ENCODE peak calls at places on chromosomes 6 and 20, in nine cellular contexts. F is endodermal cell, M is ovary, J is GM23248, B is small intestine, S is heart right ventricle, A is psoas muscle, W is left ventricle myocardium inferior, H is aorta. I is an unnamed sample. For H3K36me3 and H3K9me3, the result is how much of the 10 kb centered on the place peaks cover.

GRCh38 chr6:167350731-167351655 is 26.1 kb downstream of the TTLL2 start:
- DNase-seq in F (peak), M (peak), J (peak), B (peak), S (peak), A (peak), W (peak), H (peak), I (peak)

GRCh38 chr6:158799051-158799792 is 19.9 kb downstream of the EZR start:
- DNase-seq in F (peak), M (peak), J (peak), B (peak), S (peak), A (no peak), W (no peak), H (no peak), I (no peak)

GRCh38 chr6:96520039-96520850 is 1.4 kb upstream of the UFL1 start:
- DNase-seq in F (peak), M (no peak), J (peak), B (peak), S (no peak), A (no peak), W (no peak), H (no peak), I (peak)

GRCh38 chr20:43548273-43548880 is 10.4 kb upstream of the SGK2 start:
- DNase-seq in F (no peak), M (no peak), J (no peak), B (no peak), S (no peak), A (no peak), W (no peak), H (no peak), I (no peak)

GRCh38 chr6:38638941-38639497 is 710 bp downstream of the BTBD9 start:
- DNase-seq in F (no peak), M (no peak), J (peak), B (peak), S (peak), A (no peak), W (no peak), H (no peak), I (peak)

GRCh38 chr20:9617940-9618339 is 103.5 kb downstream of the LAMP5 start:
- DNase-seq in F (peak), M (no peak), J (peak), B (peak), S (no peak), A (no peak), W (no peak), H (no peak), I (peak)

GRCh38 chr6:152981989-152982767 is 663 bp downstream of the FBXO5 start:
- DNase-seq in F (peak), M (peak), J (no peak), B (no peak), S (peak), A (peak), W (no peak), H (no peak), I (no peak)

GRCh38 chr20:32539817-32540675 is 45.1 kb downstream of the NOL4L start:
- DNase-seq in F (peak), M (no peak), J (no peak), B (peak), S (no peak), A (no peak), W (no peak), H (no peak), I (no peak)

GRCh38 chr6:108113557-108114519 is 39.3 kb upstream of the OSTM1 start:
- DNase-seq in F (peak), M (peak), J (peak), B (peak), S (peak), A (peak), W (peak), H (no peak), I (peak)

GRCh38 chr20:1663917-1664316 is 6.3 kb upstream of the SIRPG start:
- DNase-seq in F (no peak), M (no peak), J (peak), B (no peak), S (no peak), A (no peak), W (no peak), H (no peak), I (peak)

GRCh38 chr6:16473908-16474791 is 235.8 kb downstream of the GMPR start:
- DNase-seq in F (no peak), M (no peak), J (no peak), B (no peak), S (no peak), A (no peak), W (no peak), H (no peak), I (no peak)

GRCh38 chr6:16471898-16472297 is 233.5 kb downstream of the GMPR start:
- DNase-seq in F (no peak), M (no peak), J (no peak), B (no peak), S (no peak), A (no peak), W (no peak), H (no peak), I (no peak)

GRCh38 chr6:16473184-16473907 is 235.0 kb downstream of the GMPR start:
- DNase-seq in F (no peak), M (no peak), J (no peak), B (no peak), S (no peak), A (no peak), W (no peak), H (no peak), I (no peak)

GRCh38 chr6:16471222-16471784 is 232.9 kb downstream of the GMPR start:
- DNase-seq in F (no peak), M (no peak), J (no peak), B (no peak), S (no peak), A (no peak), W (no peak), H (no peak), I (no peak)

DNA sequence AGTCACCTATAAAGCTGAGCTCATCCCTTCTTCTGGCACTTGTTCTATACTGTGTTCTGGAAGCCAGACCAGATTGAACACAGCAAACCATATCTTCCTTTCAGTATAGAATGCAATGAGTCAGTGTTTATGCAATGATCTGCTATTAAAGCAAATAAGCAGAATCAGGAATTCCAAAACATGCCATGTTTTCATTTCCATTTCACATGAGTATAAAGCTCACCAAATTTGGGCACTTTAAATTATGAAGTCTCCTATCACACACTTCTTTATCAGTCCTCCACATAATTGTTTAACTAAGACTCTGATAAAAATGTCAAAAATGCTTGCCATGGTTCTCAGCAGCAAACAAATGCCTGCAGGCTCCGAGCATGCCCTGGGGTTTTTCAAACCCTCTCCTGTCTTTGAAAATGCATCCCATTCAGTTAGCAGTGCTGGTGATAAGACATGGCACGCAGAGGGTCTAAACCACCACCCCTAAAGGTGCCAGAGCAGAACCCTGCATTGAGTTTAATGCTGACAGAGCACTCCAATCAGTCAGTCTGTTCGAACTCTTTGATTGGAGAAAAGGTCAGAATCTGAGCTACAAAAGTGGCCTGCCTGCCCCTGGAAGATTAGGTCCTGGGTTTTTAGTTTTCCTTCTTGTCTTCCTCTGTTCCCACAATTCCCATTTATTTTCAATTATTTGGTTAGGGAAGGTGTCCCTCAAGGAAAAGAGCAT is 234.1 kb downstream of the GMPR start:
- DNase-seq in F (no peak), M (no peak), J (peak), B (no peak), S (no peak), A (no peak), W (no peak), H (no peak), I (no peak)
- H3K27ac ChIP-seq in F (no peak), M (no peak), J (no peak), B (peak), S (peak), A (no peak), W (no peak), H (no peak), I (no peak)

GRCh38 chr6:161608771-161609170 is 334.9 kb upstream of the AGPAT4 start:
- DNase-seq in F (no peak), M (no peak), J (no peak), B (no peak), S (no peak), A (no peak), W (no peak), H (no peak), I (no peak)
- H3K36me3 ChIP-seq in F (under half), M (under half), J (under half), B (under half), S (under half), A (under half), W (under half), H (under half), I (under half)

GRCh38 chr20:60752741-60753420 is 499.2 kb upstream of the CDH4 start:
- DNase-seq in F (no peak), M (peak), J (no peak), B (no peak), S (no peak), A (no peak), W (no peak), H (no peak), I (no peak)
- H3K9me3 ChIP-seq in F (under half), M (under half), J (under half), B (under half), S (under half), A (under half), W (under half), H (under half), I (under half)

DNA sequence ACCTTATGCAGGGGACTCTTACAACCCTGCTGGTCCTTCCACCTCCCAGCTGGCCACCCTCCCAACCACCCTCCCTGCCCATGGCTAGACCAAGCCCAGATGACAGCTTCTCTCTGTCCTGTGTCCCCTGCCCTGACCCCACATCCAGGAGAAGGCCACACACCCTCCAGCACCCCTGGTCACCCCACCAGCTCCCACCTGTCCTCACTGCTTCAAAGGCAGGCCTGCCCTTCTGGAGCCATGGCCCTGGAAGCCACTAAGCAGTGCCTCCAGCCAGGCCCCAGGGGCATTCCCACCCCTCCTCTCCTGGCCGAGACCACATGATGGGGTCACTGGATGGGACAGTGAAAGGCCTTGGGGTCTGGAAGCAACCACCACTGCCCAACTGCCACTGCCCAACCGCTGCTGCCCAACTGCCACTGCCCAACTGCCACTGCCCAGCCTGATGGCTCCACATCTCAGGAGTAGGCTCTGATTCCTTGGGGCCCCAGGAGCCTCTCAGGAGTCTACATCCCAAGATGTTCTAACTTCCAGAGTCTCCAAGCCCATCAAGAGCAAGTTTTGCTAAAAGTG is 30.5 kb downstream of the UBD start:
- DNase-seq in F (peak), M (no peak), J (no peak), B (no peak), S (no peak), A (no peak), W (no peak), H (no peak), I (no peak)
- H3K27ac ChIP-seq in F (no peak), M (no peak), J (no peak), B (no peak), S (no peak), A (no peak), W (no peak), H (no peak), I (no peak)

DNA sequence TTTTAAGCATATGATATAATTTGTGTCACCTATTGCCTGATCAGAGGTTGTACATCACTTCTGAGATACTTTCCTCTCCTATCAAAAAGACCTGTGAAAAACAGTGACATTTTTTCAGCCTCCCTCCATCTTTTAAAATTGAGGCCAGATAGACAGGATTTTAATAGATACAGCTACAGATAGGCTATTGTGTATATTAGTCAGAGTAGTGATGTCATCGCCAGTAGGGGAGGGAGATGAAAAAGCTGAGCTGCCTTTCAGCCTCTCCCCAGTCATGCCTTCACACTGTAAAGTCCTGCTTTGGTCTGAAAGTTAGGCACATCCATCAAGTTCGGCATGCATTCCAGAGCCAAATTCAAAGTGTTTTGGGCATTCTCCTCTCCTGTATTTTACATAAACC is 7.9 kb upstream of the PABPC1L start:
- DNase-seq in F (no peak), M (no peak), J (peak), B (no peak), S (no peak), A (no peak), W (no peak), H (no peak), I (no peak)
- H3K36me3 ChIP-seq in F (half or more), M (under half), J (half or more), B (under half), S (half or more), A (half or more), W (half or more), H (under half), I (under half)

DNA sequence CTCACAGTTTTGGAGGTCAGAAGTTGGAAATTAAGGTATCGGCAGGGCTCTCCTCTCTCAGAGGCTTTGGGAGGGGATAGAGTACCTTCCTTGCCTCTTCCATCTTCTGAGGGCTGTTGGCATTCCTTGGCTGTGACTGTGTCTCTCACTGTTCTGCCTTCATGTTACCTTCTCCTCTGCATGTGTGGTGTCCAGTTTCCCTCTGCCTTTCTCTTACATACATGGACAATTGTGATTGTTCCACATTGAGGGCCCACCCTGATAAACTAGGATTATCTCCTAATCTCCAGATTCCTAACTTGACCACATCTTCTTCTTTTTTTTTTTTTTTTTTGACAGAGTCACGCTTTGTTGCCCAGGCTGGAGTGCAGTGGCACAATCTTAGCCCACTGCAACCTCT is 72.1 kb upstream of the SPACA1 start:
- DNase-seq in F (no peak), M (no peak), J (no peak), B (no peak), S (no peak), A (no peak), W (no peak), H (no peak), I (no peak)
- H3K9me3 ChIP-seq in F (under half), M (under half), J (under half), B (under half), S (under half), A (under half), W (under half), H (under half), I (under half)

GRCh38 chr6:1325471-1326309 is 13.8 kb downstream of the FOXQ1 start:
- DNase-seq in F (no peak), M (no peak), J (peak), B (no peak), S (no peak), A (no peak), W (no peak), H (no peak), I (peak)

GRCh38 chr6:1322206-1322605 is 10.3 kb downstream of the FOXQ1 start:
- DNase-seq in F (no peak), M (no peak), J (no peak), B (no peak), S (no peak), A (no peak), W (no peak), H (no peak), I (no peak)

GRCh38 chr6:1324926-1325325 is 13.0 kb downstream of the FOXQ1 start:
- DNase-seq in F (no peak), M (no peak), J (no peak), B (no peak), S (no peak), A (no peak), W (no peak), H (no peak), I (no peak)

GRCh38 chr6:1321715-1322114 is 9.8 kb downstream of the FOXQ1 start:
- DNase-seq in F (no peak), M (no peak), J (peak), B (no peak), S (no peak), A (no peak), W (no peak), H (no peak), I (no peak)

DNA sequence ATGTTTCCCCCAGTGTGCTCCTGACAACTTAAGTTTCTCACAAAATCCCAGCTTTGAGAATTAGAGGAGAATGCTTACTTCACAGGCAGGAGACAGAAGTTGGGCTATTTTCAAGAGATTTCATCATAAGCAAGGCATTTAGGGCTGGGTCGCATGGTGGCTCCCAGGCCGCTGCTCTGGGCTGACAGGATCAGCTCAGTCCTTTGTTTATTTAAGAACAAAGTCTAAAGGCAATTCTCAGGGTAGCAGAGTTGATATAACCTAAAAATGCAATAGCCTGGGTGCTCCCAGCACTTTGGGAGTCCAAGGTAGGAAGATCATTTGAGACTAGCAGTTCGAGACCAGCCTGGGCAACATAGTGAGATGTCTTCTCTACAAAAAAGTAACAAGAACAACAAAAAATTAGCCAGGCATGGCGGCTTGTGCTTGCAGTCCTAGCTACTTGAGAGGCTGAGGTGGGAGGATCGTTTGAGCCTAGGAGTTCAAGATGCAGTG is 10.9 kb downstream of the FOXQ1 start:
- DNase-seq in F (no peak), M (no peak), J (peak), B (peak), S (no peak), A (no peak), W (no peak), H (no peak), I (no peak)
- H3K27ac ChIP-seq in F (no peak), M (no peak), J (no peak), B (no peak), S (no peak), A (no peak), W (no peak), H (no peak), I (no peak)

GRCh38 chr6:25972128-25972527 is 9.5 kb downstream of the TRIM38 start:
- DNase-seq in F (no peak), M (no peak), J (no peak), B (no peak), S (no peak), A (no peak), W (no peak), H (no peak), I (no peak)
- H3K36me3 ChIP-seq in F (under half), M (under half), J (half or more), B (under half), S (half or more), A (half or more), W (half or more), H (under half), I (under half)

GRCh38 chr6:57329933-57330332 is 12.5 kb downstream of the PRIM2 start:
- DNase-seq in F (no peak), M (no peak), J (no peak), B (no peak), S (no peak), A (no peak), W (no peak), H (no peak), I (no peak)
- H3K9me3 ChIP-seq in F (half or more), M (under half), J (under half), B (under half), S (under half), A (under half), W (half or more), H (under half), I (under half)

GRCh38 chr6:75157336-75157735 is 48.5 kb downstream of the COL12A1 start:
- DNase-seq in F (no peak), M (no peak), J (no peak), B (no peak), S (no peak), A (no peak), W (no peak), H (no peak), I (peak)

GRCh38 chr6:75158176-75158575 is 47.7 kb downstream of the COL12A1 start:
- DNase-seq in F (no peak), M (no peak), J (no peak), B (no peak), S (no peak), A (no peak), W (no peak), H (no peak), I (no peak)

GRCh38 chr6:75155586-75155985 is 50.3 kb downstream of the COL12A1 start:
- DNase-seq in F (no peak), M (no peak), J (no peak), B (no peak), S (no peak), A (no peak), W (no peak), H (no peak), I (no peak)

GRCh38 chr6:75154973-75155372 is 50.9 kb downstream of the COL12A1 start:
- DNase-seq in F (no peak), M (no peak), J (no peak), B (no peak), S (no peak), A (no peak), W (no peak), H (no peak), I (no peak)

GRCh38 chr6:75156186-75156878 is 49.5 kb downstream of the COL12A1 start:
- DNase-seq in F (no peak), M (no peak), J (no peak), B (no peak), S (no peak), A (no peak), W (no peak), H (no peak), I (no peak)
- H3K27ac ChIP-seq in F (no peak), M (no peak), J (no peak), B (no peak), S (no peak), A (no peak), W (no peak), H (no peak), I (no peak)